ENCODE peak calls at places on chromosomes 13 and 19, in six cellular contexts. K is CD4-positive, alpha-beta T cell; M is A549; D is thoracic aorta; F is Calu3; J is epithelial cell of esophagus. I is an unnamed sample.
A peak's percentile ranks its signal among the peaks of the same experiment; 100 is the strongest.

GRCh38 chr13:55815458-55816033 is 1325.2 kb upstream of the PRR20A start:
- DNase-seq in K (no peak), M (no peak), D (no peak), F (no peak), J (no peak), I (no peak)

GRCh38 chr13:72757792-72758535 is 23.7 kb downstream of the DIS3 start:
- DNase-seq in K (no peak), M (no peak), D (no peak), F (no peak), J (peak; percentile 12), I (no peak)

GRCh38 chr19:57820599-57820998 is 5.9 kb upstream of the ZNF552 start:
- DNase-seq in K (no peak), M (no peak), D (no peak), F (no peak), J (no peak), I (no peak)

GRCh38 chr19:30362156-30362754 is 9.9 kb upstream of the ZNF536 start:
- DNase-seq in K (no peak), M (no peak), D (no peak), F (no peak), J (no peak), I (no peak)

GRCh38 chr13:113357529-113357928 is 6.4 kb downstream of the GRTP1 start:
- DNase-seq in K (no peak), M (no peak), D (no peak), F (no peak), J (no peak), I (no peak)

GRCh38 chr19:1758231-1758577 is 4.9 kb downstream of the ONECUT3 start:
- DNase-seq in K (no peak), M (no peak), D (no peak), F (no peak), J (no peak), I (no peak)

GRCh38 chr19:41367848-41368301 is 3.9 kb upstream of the B9D2 start:
- DNase-seq in K (no peak), M (peak; percentile 77), D (no peak), F (peak; percentile 46), J (peak; percentile 90), I (no peak)

GRCh38 chr13:61654501-61654900 is 238.9 kb upstream of the PCDH20 start:
- DNase-seq in K (no peak), M (no peak), D (no peak), F (no peak), J (no peak), I (no peak)

GRCh38 chr13:30033681-30034447 is 183.4 kb upstream of the UBL3 start:
- DNase-seq in K (no peak), M (peak; percentile 29), D (no peak), F (no peak), J (peak; percentile 63), I (no peak)

GRCh38 chr13:52010890-52011689 is at the start of gene ATP7B:
- DNase-seq in K (peak; percentile 6), M (peak; percentile 5), D (no peak), F (no peak), J (peak; percentile 10), I (peak; percentile 25)

GRCh38 chr13:77429320-77430142 is 102.6 kb upstream of the MYCBP2 start:
- DNase-seq in K (no peak), M (no peak), D (no peak), F (no peak), J (peak; percentile 15), I (no peak)

GRCh38 chr13:40095695-40096356 is 440.4 kb downstream of the COG6 start:
- DNase-seq in K (no peak), M (no peak), D (no peak), F (no peak), J (no peak), I (no peak)

GRCh38 chr13:28117689-28118377 is 17.5 kb upstream of the FLT3 start:
- DNase-seq in K (no peak), M (no peak), D (no peak), F (no peak), J (no peak), I (no peak)

GRCh38 chr19:7904074-7905020 is 670 bp downstream of the MAP2K7 start:
- DNase-seq in K (peak; percentile 75), M (no peak), D (no peak), F (no peak), J (no peak), I (no peak)

GRCh38 chr19:18762125-18763023 is 28.7 kb downstream of the COMP start:
- DNase-seq in K (no peak), M (no peak), D (no peak), F (peak; percentile 64), J (peak; percentile 85), I (no peak)

GRCh38 chr13:99269627-99270252 is 11.6 kb upstream of the GPR18 start:
- DNase-seq in K (no peak), M (peak; percentile 45), D (no peak), F (no peak), J (peak; percentile 55), I (no peak)

GRCh38 chr13:74560325-74560724 is 426.1 kb upstream of the KLF12 start:
- DNase-seq in K (no peak), M (no peak), D (no peak), F (no peak), J (no peak), I (no peak)

GRCh38 chr19:13831560-13832056 is 36.4 kb downstream of the ZSWIM4 start:
- DNase-seq in K (no peak), M (peak; percentile 45), D (no peak), F (no peak), J (peak; percentile 53), I (no peak)

GRCh38 chr19:13832096-13832495 is 36.9 kb downstream of the ZSWIM4 start:
- DNase-seq in K (no peak), M (peak; percentile 25), D (no peak), F (no peak), J (no peak), I (no peak)

GRCh38 chr19:13835791-13836723 is 40.8 kb downstream of the ZSWIM4 start:
- DNase-seq in K (no peak), M (peak; percentile 78), D (no peak), F (no peak), J (peak; percentile 29), I (no peak)

GRCh38 chr19:13834308-13834790 is 39.1 kb downstream of the ZSWIM4 start:
- DNase-seq in K (no peak), M (peak; percentile 87), D (no peak), F (no peak), J (peak; percentile 91), I (no peak)

GRCh38 chr19:13833330-13834265 is 38.4 kb downstream of the ZSWIM4 start:
- DNase-seq in K (peak; percentile 89), M (peak; percentile 91), D (peak; percentile 77), F (peak; percentile 94), J (peak; percentile 85), I (peak; percentile 93)
- TF ChIP-seq CTCF in K (peak; percentile 18), M (no peak), D (peak; percentile 25), F (peak; percentile 28), J (peak; percentile 53), I (peak; percentile 52)

GRCh38 chr19:48897181-48897580 is 1.4 kb downstream of the TULP2 start:
- DNase-seq in K (no peak), M (no peak), D (no peak), F (no peak), J (no peak), I (no peak)
- TF ChIP-seq CTCF in K (no peak), M (no peak), D (no peak), F (no peak), J (no peak), I (no peak)

DNA sequence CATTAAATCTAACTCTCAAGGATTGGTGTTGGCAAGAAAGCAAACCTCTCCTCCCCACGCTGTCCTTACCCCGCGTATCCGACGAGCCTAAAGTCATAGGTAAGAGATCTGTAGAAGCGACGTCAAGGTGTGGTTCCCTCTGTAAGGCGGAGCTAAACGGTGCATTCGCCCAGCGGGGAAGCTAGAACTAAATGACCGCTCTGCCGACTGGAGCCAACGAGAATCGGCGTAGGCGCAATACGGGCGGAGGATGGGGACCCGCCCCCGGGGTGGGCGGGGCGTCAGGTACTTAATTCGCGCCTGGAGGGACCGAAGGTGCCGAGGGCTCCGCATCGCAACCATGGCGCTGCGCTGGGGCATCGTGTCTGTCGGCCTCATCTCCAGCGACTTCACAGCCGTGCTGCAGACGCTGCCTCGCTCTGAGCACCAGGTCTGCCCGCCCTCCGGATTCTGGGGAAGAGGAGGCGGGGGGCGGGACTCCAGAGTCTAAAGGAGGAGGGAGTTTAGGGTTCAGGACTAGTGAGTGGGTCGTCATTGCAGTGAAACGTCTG is at the start of gene DHDH:
- DNase-seq in K (peak; percentile 82), M (peak; percentile 81), D (no peak), F (peak; percentile 94), J (peak; percentile 97), I (peak; percentile 45)
- TF ChIP-seq CTCF in K (no peak), M (no peak), D (no peak), F (no peak), J (no peak), I (no peak)

DNA sequence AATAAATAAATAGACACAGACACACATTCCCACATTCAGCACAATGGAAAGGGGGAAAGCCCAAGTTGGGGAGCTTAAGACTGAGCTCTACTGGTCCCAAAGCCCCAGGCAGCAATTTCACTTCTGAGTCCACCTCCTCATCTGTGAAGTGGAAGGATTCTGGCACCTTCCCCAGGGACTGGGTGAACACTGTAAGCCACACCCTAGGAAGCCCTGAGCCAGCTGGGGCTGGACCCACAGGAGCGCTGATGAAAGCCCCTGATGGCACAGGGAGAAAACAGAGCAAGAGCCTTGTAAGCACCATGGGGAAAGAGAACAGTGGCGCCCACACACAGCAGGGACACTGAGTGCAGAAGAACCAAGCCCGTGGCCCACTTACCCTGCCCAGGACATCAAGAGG is 37.8 kb downstream of the EPS15L1 start:
- DNase-seq in K (no peak), M (no peak), D (no peak), F (no peak), J (no peak), I (no peak)
- TF ChIP-seq CTCF in K (no peak), M (no peak), D (no peak), F (no peak), J (no peak), I (no peak)

DNA sequence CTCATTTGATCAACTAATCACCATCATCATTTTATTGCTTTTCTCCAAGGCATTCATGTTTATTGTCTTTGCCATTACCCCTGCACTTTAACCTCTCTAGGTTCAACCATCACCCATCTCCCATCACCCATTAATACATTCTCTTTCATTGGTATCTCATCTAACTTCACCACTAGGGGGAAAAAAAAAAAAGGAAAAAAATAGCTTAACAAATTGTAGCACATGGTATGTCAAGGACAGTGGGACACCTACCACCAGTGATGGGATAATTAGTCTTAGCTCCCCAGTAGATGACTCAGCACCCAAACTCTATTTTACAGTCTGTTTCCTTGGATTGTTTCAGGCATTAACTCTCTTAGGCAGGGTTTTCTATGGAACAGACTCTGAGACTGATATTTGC is 1770.2 kb upstream of the MIR17HG start:
- DNase-seq in K (no peak), M (no peak), D (no peak), F (no peak), J (no peak), I (no peak)
- TF ChIP-seq CTCF in K (no peak), M (no peak), D (no peak), F (no peak), J (no peak), I (no peak)

DNA sequence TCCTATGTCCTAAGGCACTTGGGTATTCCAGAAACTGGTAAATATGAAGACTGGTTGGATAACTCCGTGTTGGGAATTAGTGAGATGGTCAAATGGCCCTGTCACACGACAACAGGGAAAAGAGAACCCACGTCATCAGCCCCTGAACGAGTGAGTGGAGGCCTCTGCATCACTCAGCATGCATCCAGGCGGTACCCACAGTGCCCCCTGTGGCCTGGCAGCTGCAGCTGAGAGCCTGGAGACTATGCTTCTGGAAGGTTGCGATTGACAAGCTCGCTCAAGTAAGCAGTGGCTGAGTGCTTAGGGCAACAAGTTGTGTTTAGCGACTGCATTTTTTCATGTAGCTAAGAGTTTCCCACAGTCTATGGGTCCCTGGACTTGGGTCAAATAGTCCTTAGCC is 55.9 kb downstream of the COL4A2 start:
- DNase-seq in K (no peak), M (no peak), D (no peak), F (no peak), J (no peak), I (no peak)
- TF ChIP-seq CTCF in K (no peak), M (no peak), D (peak; percentile 45), F (no peak), J (no peak), I (peak; percentile 48)